ENCODE peak calls at places on chromosome 4, in nine cellular contexts. M is astrocyte, Q is HCT116, I is SK-N-SH, D is adipocyte, F is endothelial cell of umbilical vein, E is GM23248, O is NT2/D1, T is colonic mucosa. L is an unnamed sample.

GRCh38 chr4:184383497-184384055 is 90.8 kb downstream of the IRF2 start:
- DNase-seq in I (no peak), F (peak; percentile 89), D (peak; percentile 93), E (peak; percentile 94), M (peak; percentile 95), Q (peak; percentile 24), T (peak; percentile 53), O (no peak), L (peak; percentile 47)

GRCh38 chr4:173794662-173795061 is 264.6 kb upstream of the HAND2 start:
- DNase-seq in T (no peak), F (peak; percentile 39), M (peak; percentile 30), O (no peak), D (peak; percentile 36), I (no peak), E (peak; percentile 58), Q (no peak), L (no peak)

GRCh38 chr4:7970031-7970946 is 30.6 kb upstream of the AFAP1 start:
- DNase-seq in D (no peak), I (peak; percentile 42), F (peak; percentile 12), O (no peak), E (peak; percentile 43), M (peak; percentile 74), T (peak; percentile 82), Q (no peak), L (no peak)

GRCh38 chr4:71186566-71187398 is 152.0 kb upstream of the SLC4A4 start:
- DNase-seq in I (peak; percentile 61), O (no peak), Q (no peak), E (peak; percentile 85), D (peak; percentile 91), T (peak; percentile 68), M (peak; percentile 47), F (peak; percentile 28), L (peak; percentile 55)

GRCh38 chr4:2802618-2803531 is 10.0 kb downstream of the SH3BP2 start:
- DNase-seq in I (no peak), D (no peak), F (no peak), M (no peak), O (no peak), E (no peak), Q (no peak), T (no peak), L (no peak)

GRCh38 chr4:32268949-32269348 is 1548.8 kb downstream of the PCDH7 start:
- DNase-seq in O (no peak), M (no peak), T (no peak), D (peak; percentile 60), Q (peak; percentile 7), F (peak; percentile 21), I (no peak), E (no peak), L (no peak)

GRCh38 chr4:76498550-76498949 is 63.5 kb downstream of the SHROOM3 start:
- DNase-seq in F (no peak), Q (no peak), M (no peak), O (no peak), D (no peak), E (no peak), T (no peak), I (no peak), L (no peak)

GRCh38 chr4:124435276-124435675 is 277.3 kb downstream of the ANKRD50 start:
- DNase-seq in D (peak; percentile 3), F (no peak), T (no peak), E (no peak), I (no peak), Q (no peak), O (no peak), M (no peak), L (no peak)

GRCh38 chr4:100738388-100739165 is 220.8 kb upstream of the EMCN start:
- DNase-seq in I (no peak), O (no peak), M (peak; percentile 96), T (peak; percentile 38), F (peak; percentile 79), Q (peak; percentile 79), D (peak; percentile 75), E (peak; percentile 95), L (no peak)

GRCh38 chr4:129676934-129677333 is 581.0 kb downstream of the C4orf33 start:
- DNase-seq in O (no peak), M (no peak), F (no peak), I (no peak), D (no peak), Q (no peak), E (no peak), T (no peak), L (no peak)

GRCh38 chr4:130238121-130238520 is 1142.2 kb downstream of the C4orf33 start:
- DNase-seq in T (no peak), F (peak; percentile 60), D (peak; percentile 4), M (no peak), E (no peak), Q (no peak), O (no peak), I (no peak), L (no peak)

GRCh38 chr4:70158576-70158975 is 4.5 kb downstream of the PRR27 start:
- DNase-seq in I (no peak), E (no peak), M (no peak), O (no peak), D (no peak), F (no peak), Q (no peak), T (no peak), L (peak; percentile 43)

GRCh38 chr4:176066757-176067156 is 1.1 kb downstream of the WDR17 start:
- DNase-seq in F (no peak), M (no peak), Q (no peak), I (no peak), D (no peak), E (no peak), T (no peak), O (no peak), L (no peak)

GRCh38 chr4:2320152-2320551 is 58.2 kb upstream of the MXD4 start:
- DNase-seq in E (no peak), D (no peak), Q (no peak), T (peak; percentile 22), I (no peak), F (no peak), O (no peak), M (no peak), L (no peak)

GRCh38 chr4:83361416-83362196 is 27.0 kb upstream of the HPSE start:
- DNase-seq in F (no peak), D (no peak), E (no peak), I (no peak), O (peak; percentile 49), M (no peak), T (no peak), Q (no peak), L (no peak)

GRCh38 chr4:8067274-8067936 is 91.2 kb downstream of the ABLIM2 start:
- DNase-seq in M (no peak), I (no peak), D (no peak), T (no peak), E (no peak), Q (no peak), F (no peak), O (no peak), L (no peak)

GRCh38 chr4:23279377-23279988 is 586.7 kb downstream of the GBA3 start:
- DNase-seq in E (no peak), F (no peak), I (no peak), O (no peak), M (peak; percentile 5), D (no peak), T (no peak), Q (no peak), L (no peak)

GRCh38 chr4:37822220-37822619 is 4.3 kb upstream of the PGM2 start:
- DNase-seq in D (no peak), M (no peak), F (no peak), O (no peak), E (no peak), T (no peak), I (no peak), Q (no peak), L (no peak)

GRCh38 chr4:3291969-3292570 is 751 bp upstream of the RGS12 start:
- DNase-seq in M (peak; percentile 11), Q (peak; percentile 8), T (peak; percentile 78), F (no peak), I (peak; percentile 84), O (no peak), D (peak; percentile 81), E (peak; percentile 80), L (peak; percentile 49)

GRCh38 chr4:54165438-54165837 is 63.7 kb upstream of the PDGFRA start:
- DNase-seq in Q (peak; percentile 36), D (peak; percentile 87), O (no peak), T (no peak), I (no peak), F (no peak), M (peak; percentile 97), E (peak; percentile 93), L (no peak)

GRCh38 chr4:106659386-106659785 is 290.8 kb upstream of the GIMD1 start:
- DNase-seq in T (no peak), E (no peak), M (no peak), O (no peak), D (peak; percentile 46), F (no peak), Q (no peak), I (no peak), L (no peak)

GRCh38 chr4:3229328-3229727 is 19.6 kb upstream of the MSANTD1 start:
- DNase-seq in E (no peak), O (no peak), Q (no peak), M (no peak), D (no peak), F (no peak), I (no peak), T (no peak), L (no peak)

GRCh38 chr4:92776080-92776479 is 472.3 kb downstream of the GRID2 start:
- DNase-seq in F (no peak), T (no peak), M (no peak), E (no peak), Q (no peak), D (no peak), O (no peak), I (no peak), L (no peak)

GRCh38 chr4:25915359-25915716 is 1.3 kb downstream of the SMIM20 start:
- DNase-seq in M (no peak), D (no peak), I (no peak), T (no peak), E (no peak), F (no peak), Q (no peak), O (no peak), L (no peak)
- H3K9ac ChIP-seq in M (no peak overlapping the region), D (peak overlapping the region; percentile 89), I (peak overlapping the region; percentile 75), T (no peak overlapping the region), E (peak overlapping the region; percentile 91), F (no peak overlapping the region), Q (peak overlapping the region; percentile 80), O (no peak overlapping the region), L (no peak overlapping the region)

GRCh38 chr4:145887241-145887964 is 51.2 kb downstream of the ZNF827 start:
- DNase-seq in D (peak; percentile 81), M (peak; percentile 66), Q (no peak), E (peak; percentile 79), F (peak; percentile 45), O (no peak), I (no peak), T (no peak), L (no peak)
- H3K9ac ChIP-seq in D (peak overlapping the region; percentile 50), M (peak overlapping the region; percentile 16), Q (no peak overlapping the region), E (peak overlapping the region; percentile 39), F (no peak overlapping the region), O (no peak overlapping the region), I (no peak overlapping the region), T (no peak overlapping the region), L (no peak overlapping the region)

GRCh38 chr4:108043536-108043935 is 53.8 kb downstream of the HADH start:
- DNase-seq in I (peak; percentile 32), D (no peak), T (no peak), O (no peak), E (no peak), M (no peak), F (no peak), Q (no peak), L (no peak)
- H3K9ac ChIP-seq in I (no peak overlapping the region), D (no peak overlapping the region), T (no peak overlapping the region), O (no peak overlapping the region), E (no peak overlapping the region), M (no peak overlapping the region), F (no peak overlapping the region), Q (no peak overlapping the region), L (no peak overlapping the region)

GRCh38 chr4:146333895-146334262 is 119.5 kb downstream of the REELD1 start:
- DNase-seq in I (no peak), O (no peak), E (no peak), M (no peak), Q (no peak), F (no peak), D (no peak), T (no peak), L (no peak)
- H3K9ac ChIP-seq in I (peak overlapping the region; percentile 26), O (no peak overlapping the region), E (no peak overlapping the region), M (peak overlapping the region; percentile 20), Q (no peak overlapping the region), F (no peak overlapping the region), D (no peak overlapping the region), T (no peak overlapping the region), L (peak overlapping the region; percentile 19)